ENCODE peak calls at places on chromosomes 1 and 21, in eight cellular contexts. U is globus pallidus, A is SW480, K is GM10248, L is iris pigment epithelial cell, M is lung, J is mesenteric fat pad, Z is naive B cell. N is an unnamed sample.

GRCh38 chr21:38351961-38352521 is 95.2 kb downstream of the KCNJ15 start:
- DNase-seq in L (peak), A (peak), M (no peak), J (no peak), U (no peak), K (no peak), Z (no peak), N (no peak)

GRCh38 chr1:229664133-229664689 is 38.2 kb downstream of the URB2 start:
- DNase-seq in J (no peak), Z (peak), L (peak), K (peak), U (peak), A (no peak), M (no peak), N (peak)

GRCh38 chr1:216722841-216723240 is 388 bp downstream of the ESRRG start:
- DNase-seq in U (no peak), Z (no peak), L (no peak), M (no peak), K (no peak), J (no peak), A (peak), N (no peak)

GRCh38 chr1:6282577-6283270 is 21.8 kb upstream of the GPR153 start:
- DNase-seq in K (no peak), M (no peak), Z (no peak), J (no peak), L (no peak), A (no peak), U (no peak), N (no peak)

GRCh38 chr1:191025896-191026642 is 548.4 kb upstream of the BRINP3 start:
- DNase-seq in M (no peak), L (no peak), A (no peak), J (no peak), Z (no peak), U (no peak), K (no peak), N (no peak)

GRCh38 chr1:33244809-33245186 is 11.5 kb upstream of the ZNF362 start:
- DNase-seq in K (no peak), Z (no peak), L (no peak), A (no peak), M (no peak), U (no peak), J (no peak), N (peak)

GRCh38 chr21:45624356-45624854 is 19.1 kb upstream of the PCBP3 start:
- DNase-seq in J (peak), K (no peak), U (no peak), A (no peak), L (no peak), M (no peak), Z (no peak), N (no peak)

GRCh38 chr1:32052887-32053286 is 19.9 kb upstream of the TMEM39B start:
- DNase-seq in K (no peak), A (no peak), L (peak), J (no peak), M (no peak), Z (no peak), U (no peak), N (no peak)

GRCh38 chr21:44550807-44551206 is 498 bp downstream of the KRTAP10-2 start:
- DNase-seq in K (no peak), U (no peak), M (no peak), L (no peak), J (peak), A (no peak), Z (no peak), N (no peak)